ENCODE peak calls at places on chromosome 10, in four cellular contexts. One of them, this sample, is unnamed.

GRCh38 chr10:43226441-43226840 is 40.4 kb downstream of the RASGEF1A start:
- DNase-seq in esophagus muscularis mucosa: no peak
- DNase-seq in NCI-H460: no peak
- DNase-seq in immature natural killer cell: no peak
- DNase-seq in this sample: no peak

GRCh38 chr10:32940321-32941264 is 17.4 kb downstream of the ITGB1 start:
- DNase-seq in esophagus muscularis mucosa: no peak
- DNase-seq in immature natural killer cell: no peak
- DNase-seq in NCI-H460: no peak
- DNase-seq in this sample: no peak

GRCh38 chr10:23069019-23069665 is 26.2 kb upstream of the MSRB2 start:
- DNase-seq in NCI-H460: no peak
- DNase-seq in esophagus muscularis mucosa: no peak
- DNase-seq in immature natural killer cell: no peak
- DNase-seq in this sample: no peak

GRCh38 chr10:28300027-28300426 is 2.8 kb downstream of the MPP7 start:
- DNase-seq in immature natural killer cell: no peak
- DNase-seq in NCI-H460: no peak
- DNase-seq in esophagus muscularis mucosa: no peak
- DNase-seq in this sample: no peak

GRCh38 chr10:100303724-100304319 is 17.3 kb upstream of the BLOC1S2 start:
- DNase-seq in immature natural killer cell: no peak
- DNase-seq in NCI-H460: peak; percentile 16
- DNase-seq in esophagus muscularis mucosa: no peak
- DNase-seq in this sample: peak; percentile 63

GRCh38 chr10:11302181-11302580 is 284.5 kb downstream of the CELF2 start:
- DNase-seq in NCI-H460: no peak
- DNase-seq in esophagus muscularis mucosa: no peak
- DNase-seq in immature natural killer cell: no peak
- DNase-seq in this sample: no peak

GRCh38 chr10:133276435-133277201 is at the start of gene ADAM8:
- DNase-seq in NCI-H460: no peak
- DNase-seq in esophagus muscularis mucosa: no peak
- DNase-seq in immature natural killer cell: peak; percentile 69
- DNase-seq in this sample: no peak

GRCh38 chr10:52391927-52392602 is 78.0 kb downstream of the DKK1 start:
- DNase-seq in immature natural killer cell: no peak
- DNase-seq in NCI-H460: no peak
- DNase-seq in esophagus muscularis mucosa: no peak
- DNase-seq in this sample: no peak

GRCh38 chr10:8037941-8038894 is 16.3 kb upstream of the GATA3 start:
- DNase-seq in esophagus muscularis mucosa: no peak
- DNase-seq in immature natural killer cell: no peak
- DNase-seq in NCI-H460: no peak
- DNase-seq in this sample: no peak

GRCh38 chr10:62002753-62003152 is 101.3 kb downstream of the ARID5B start:
- DNase-seq in esophagus muscularis mucosa: no peak
- DNase-seq in NCI-H460: no peak
- DNase-seq in immature natural killer cell: no peak
- DNase-seq in this sample: no peak

This sample was measured in SK-MEL-5.